ENCODE peak calls at places on chromosomes 12 and 14, in six cellular contexts. V, I, E, S, Y and F are unnamed samples.

GRCh38 chr12:81224626-81225025 is 146.7 kb downstream of the ACSS3 start:
- DNase-seq in V (no peak), S (no peak), E (no peak), I (no peak), Y (no peak), F (no peak)

GRCh38 chr12:57815177-57816000 is 3.1 kb downstream of the AVIL start:
- DNase-seq in E (no peak), V (no peak), S (no peak), Y (no peak), I (no peak), F (no peak)

GRCh38 chr12:88472248-88472647 is 108.0 kb downstream of the KITLG start:
- DNase-seq in I (no peak), Y (no peak), E (no peak), V (no peak), S (no peak), F (no peak)

GRCh38 chr12:116406529-116406928 is 129.0 kb upstream of the MED13L start:
- DNase-seq in Y (no peak), E (peak), V (peak), I (no peak), S (no peak), F (no peak)

GRCh38 chr14:52950410-52950897 is 396 bp downstream of the FERMT2 start:
- DNase-seq in S (no peak), Y (peak), E (peak), V (peak), I (peak), F (peak)

GRCh38 chr12:9674226-9674590 is 4.7 kb downstream of the CLEC2D start:
- DNase-seq in I (no peak), Y (peak), V (no peak), S (no peak), E (no peak), F (no peak)

GRCh38 chr12:94710933-94711332 is 60.6 kb upstream of the TMCC3 start:
- DNase-seq in E (no peak), Y (peak), I (no peak), V (no peak), S (no peak), F (no peak)

GRCh38 chr12:78418919-78419318 is 445.7 kb upstream of the SYT1 start:
- DNase-seq in S (no peak), V (no peak), I (no peak), E (no peak), Y (no peak), F (no peak)

GRCh38 chr12:3216097-3216496 is 138.9 kb downstream of the TSPAN9 start:
- DNase-seq in I (no peak), E (no peak), Y (no peak), S (no peak), V (no peak), F (no peak)

GRCh38 chr12:28235985-28236384 is 45.7 kb downstream of the CCDC91 start:
- DNase-seq in E (no peak), S (no peak), Y (no peak), V (no peak), I (no peak), F (no peak)

GRCh38 chr12:117331691-117332090 is 29.7 kb downstream of the NOS1 start:
- DNase-seq in Y (no peak), V (no peak), I (no peak), S (no peak), E (no peak), F (no peak)